ENCODE peak calls at places on chromosome 1, in five cellular contexts. J is left colon; G is stimulated activated CD4-positive, alpha-beta T cell treated with anti-CD3 and anti-CD28 coated beads, TNF-alpha, amount 100 ng/mL, for 24 hours; O is HFF-Myc; Z is Kasumi-1. E is an unnamed sample.

GRCh38 chr1:25795955-25796806 is 3.8 kb upstream of the SELENON start:
- DNase-seq in J (no peak), G (no peak), O (no peak), Z (no peak), E (no peak)

GRCh38 chr1:156601892-156602291 is 613 bp upstream of the GPATCH4 start:
- DNase-seq in J (no peak), G (no peak), O (no peak), Z (no peak), E (no peak)

GRCh38 chr1:231039161-231040018 is 664 bp downstream of the FAM89A start:
- DNase-seq in J (peak), G (no peak), O (no peak), Z (peak), E (no peak)

GRCh38 chr1:67469431-67469830 is 39.2 kb upstream of the SERBP1 start:
- DNase-seq in J (no peak), G (no peak), O (no peak), Z (no peak), E (no peak)

GRCh38 chr1:99877568-99877967 is 27.4 kb downstream of the AGL start:
- DNase-seq in J (no peak), G (no peak), O (no peak), Z (no peak), E (no peak)

GRCh38 chr1:235617808-235618207 is 31.8 kb downstream of the GNG4 start:
- DNase-seq in J (no peak), G (no peak), O (peak), Z (no peak), E (no peak)

GRCh38 chr1:157948547-157949152 is 44.8 kb upstream of the KIRREL1 start:
- DNase-seq in J (peak), G (no peak), O (no peak), Z (peak), E (no peak)

GRCh38 chr1:215079456-215079855 is 3.1 kb upstream of the KCNK2 start:
- DNase-seq in J (no peak), G (no peak), O (no peak), Z (no peak), E (no peak)

GRCh38 chr1:178232949-178233348 is 139.0 kb downstream of the RASAL2 start:
- DNase-seq in J (no peak), G (no peak), O (peak), Z (no peak), E (no peak)

GRCh38 chr1:158019177-158019868 is 25.9 kb downstream of the KIRREL1 start:
- DNase-seq in J (no peak), G (no peak), O (peak), Z (no peak), E (no peak)

GRCh38 chr1:160256396-160257046 is 5.8 kb downstream of the DCAF8 start:
- DNase-seq in J (no peak), G (no peak), O (no peak), Z (no peak), E (no peak)

GRCh38 chr1:90995495-90995894 is 26.3 kb downstream of the ZNF644 start:
- DNase-seq in J (no peak), G (no peak), O (no peak), Z (no peak), E (no peak)

GRCh38 chr1:59833022-59833421 is 18.3 kb downstream of the HOOK1 start:
- DNase-seq in J (no peak), G (no peak), O (no peak), Z (no peak), E (no peak)

GRCh38 chr1:209652121-209652742 is at the start of gene LAMB3:
- DNase-seq in J (peak), G (no peak), O (no peak), Z (no peak), E (no peak)

GRCh38 chr1:98058676-98059075 is 137.8 kb upstream of the DPYD start:
- DNase-seq in J (no peak), G (no peak), O (no peak), Z (no peak), E (no peak)

GRCh38 chr1:41876533-41877445 is 41.9 kb downstream of the HIVEP3 start:
- DNase-seq in J (no peak), G (no peak), O (no peak), Z (no peak), E (no peak)

GRCh38 chr1:39981957-39982356 is 27.0 kb downstream of the MFSD2A start:
- DNase-seq in J (no peak), G (no peak), O (peak), Z (no peak), E (no peak)